ENCODE peak calls at places on chromosomes 16 and 17, in nine cellular contexts. E is HCT116; U is BJ; R is CD8-positive, alpha-beta T cell; F is CD8-positive, alpha-beta memory T cell; T is CD4-positive, alpha-beta T cell; H is trophoblast cell; S is effector memory CD4-positive, alpha-beta T cell; B is heart right ventricle. N is an unnamed sample. For H3K27me3, the result is how much of the 10 kb centered on the place peaks cover.

GRCh38 chr17:35849469-35850348 is 19.0 kb downstream of the HEATR9 start:
- DNase-seq in E (peak), U (peak), R (peak), F (peak), T (peak), H (peak), S (peak), B (peak), N (no peak)

GRCh38 chr17:57986841-57987581 is 1.0 kb downstream of the VEZF1 start:
- DNase-seq in E (no peak), U (no peak), R (no peak), F (no peak), T (peak), H (peak), S (peak), B (peak), N (peak)

GRCh38 chr17:57597531-57598453 is 147.3 kb downstream of the CCDC182 start:
- DNase-seq in E (peak), U (peak), R (no peak), F (no peak), T (no peak), H (peak), S (no peak), B (peak), N (no peak)

GRCh38 chr17:67671492-67671891 is 46.2 kb upstream of the NOL11 start:
- DNase-seq in E (no peak), U (no peak), R (no peak), F (no peak), T (no peak), H (no peak), S (no peak), B (no peak), N (no peak)

GRCh38 chr16:11992008-11992584 is 15.6 kb downstream of the SNX29 start:
- DNase-seq in E (no peak), U (no peak), R (no peak), F (no peak), T (no peak), H (no peak), S (no peak), B (no peak), N (no peak)

GRCh38 chr17:77231076-77231871 is 90.5 kb downstream of the SEC14L1 start:
- DNase-seq in E (no peak), U (no peak), R (no peak), F (no peak), T (no peak), H (no peak), S (no peak), B (no peak), N (no peak)

GRCh38 chr17:53765609-53766008 is 57.1 kb upstream of the KIF2B start:
- DNase-seq in E (no peak), U (no peak), R (no peak), F (no peak), T (no peak), H (no peak), S (no peak), B (no peak), N (no peak)

GRCh38 chr17:38721802-38722201 is 8.3 kb upstream of the CISD3 start:
- DNase-seq in E (no peak), U (no peak), R (no peak), F (no peak), T (no peak), H (no peak), S (no peak), B (no peak), N (no peak)

GRCh38 chr16:88385831-88386815 is 3.4 kb downstream of the ZNF469 start:
- DNase-seq in E (no peak), U (no peak), R (no peak), F (no peak), T (no peak), H (no peak), S (no peak), B (no peak), N (no peak)

GRCh38 chr17:17151962-17152361 is 54.2 kb downstream of the PLD6 start:
- DNase-seq in E (no peak), U (peak), R (no peak), F (no peak), T (no peak), H (no peak), S (no peak), B (peak), N (peak)

GRCh38 chr17:83091257-83092141 is 12.1 kb downstream of the METRNL start:
- DNase-seq in E (no peak), U (no peak), R (no peak), F (no peak), T (no peak), H (peak), S (no peak), B (no peak), N (no peak)

GRCh38 chr16:30786936-30787612 is at the start of gene ZNF629:
- DNase-seq in E (peak), U (no peak), R (no peak), F (no peak), T (no peak), H (no peak), S (no peak), B (peak), N (peak)

GRCh38 chr17:50047488-50048126 is 8.3 kb upstream of the ITGA3 start:
- DNase-seq in E (no peak), U (no peak), R (no peak), F (no peak), T (no peak), H (no peak), S (no peak), B (no peak), N (no peak)

GRCh38 chr17:8122923-8123694 is 797 bp downstream of the HES7 start:
- DNase-seq in E (no peak), U (no peak), R (no peak), F (peak), T (no peak), H (no peak), S (no peak), B (peak), N (no peak)

GRCh38 chr16:35631261-35631945 is 2172.0 kb downstream of the TP53TG3F start:
- DNase-seq in E (no peak), U (no peak), R (no peak), F (no peak), T (no peak), H (no peak), S (no peak), B (peak), N (no peak)

GRCh38 chr17:1936766-1937165 is 88.4 kb downstream of the RTN4RL1 start:
- DNase-seq in E (no peak), U (no peak), R (no peak), F (no peak), T (no peak), H (no peak), S (no peak), B (no peak), N (no peak)

GRCh38 chr17:1107777-1108559 is 71.8 kb downstream of the ABR start:
- DNase-seq in E (no peak), U (no peak), R (no peak), F (no peak), T (no peak), H (no peak), S (no peak), B (peak), N (no peak)

GRCh38 chr17:75872434-75873351 is 5.7 kb downstream of the TRIM47 start:
- DNase-seq in E (no peak), U (peak), R (peak), F (peak), T (peak), H (no peak), S (peak), B (peak), N (peak)

GRCh38 chr17:7133424-7133823 is 18.8 kb upstream of the ASGR2 start:
- DNase-seq in E (no peak), U (no peak), R (no peak), F (no peak), T (peak), H (no peak), S (no peak), B (peak), N (no peak)

GRCh38 chr16:66927918-66928649 is 2.7 kb upstream of the RRAD start:
- DNase-seq in E (no peak), U (no peak), R (no peak), F (no peak), T (no peak), H (peak), S (no peak), B (no peak), N (no peak)

GRCh38 chr16:66928702-66929388 is 3.5 kb upstream of the RRAD start:
- DNase-seq in E (no peak), U (no peak), R (no peak), F (peak), T (no peak), H (no peak), S (no peak), B (no peak), N (no peak)

GRCh38 chr16:66925322-66925840 is at the start of gene RRAD:
- DNase-seq in E (no peak), U (no peak), R (no peak), F (no peak), T (no peak), H (peak), S (no peak), B (peak), N (no peak)

GRCh38 chr16:66926171-66926570 is 836 bp upstream of the RRAD start:
- DNase-seq in E (no peak), U (no peak), R (no peak), F (no peak), T (no peak), H (no peak), S (no peak), B (peak), N (no peak)

GRCh38 chr16:66927012-66927436 is 1.7 kb upstream of the RRAD start:
- DNase-seq in E (no peak), U (peak), R (no peak), F (no peak), T (no peak), H (peak), S (no peak), B (peak), N (no peak)
- H3K27me3 ChIP-seq in E (under half), U (under half), R (under half), F (under half), T (under half), H (under half), S (under half), B (under half), N (under half)

GRCh38 chr16:3188675-3188924 is 596 bp downstream of the OR1F1 start:
- DNase-seq in E (no peak), U (no peak), R (no peak), F (no peak), T (no peak), H (no peak), S (no peak), B (no peak), N (no peak)
- H3K27me3 ChIP-seq in E (under half), U (under half), R (under half), F (half or more), T (half or more), H (under half), S (half or more), B (half or more), N (half or more)

DNA sequence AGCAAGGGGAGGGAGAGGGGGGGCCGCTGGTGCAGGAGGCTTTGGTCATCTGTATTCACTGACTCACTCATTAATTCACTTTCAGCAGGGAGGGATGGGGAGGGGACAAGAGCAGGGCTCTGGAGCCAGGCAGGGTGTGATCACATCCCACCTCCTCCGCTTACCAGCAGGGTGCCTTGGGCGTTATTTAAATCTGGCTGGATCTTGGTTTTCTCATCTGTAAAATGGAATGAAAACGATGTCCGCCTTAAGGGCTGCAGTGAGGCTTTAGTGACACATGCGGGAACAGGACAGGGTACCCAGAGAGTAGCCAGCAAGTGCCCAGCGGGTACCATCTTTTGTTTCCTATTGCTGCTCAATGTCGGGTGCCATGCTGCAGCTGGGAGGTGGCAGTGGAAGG is 161.0 kb downstream of the GSG1L start:
- DNase-seq in E (no peak), U (no peak), R (no peak), F (no peak), T (no peak), H (peak), S (no peak), B (no peak), N (no peak)
- H3K27me3 ChIP-seq in E (under half), U (under half), R (under half), F (under half), T (under half), H (under half), S (under half), B (under half), N (under half)

DNA sequence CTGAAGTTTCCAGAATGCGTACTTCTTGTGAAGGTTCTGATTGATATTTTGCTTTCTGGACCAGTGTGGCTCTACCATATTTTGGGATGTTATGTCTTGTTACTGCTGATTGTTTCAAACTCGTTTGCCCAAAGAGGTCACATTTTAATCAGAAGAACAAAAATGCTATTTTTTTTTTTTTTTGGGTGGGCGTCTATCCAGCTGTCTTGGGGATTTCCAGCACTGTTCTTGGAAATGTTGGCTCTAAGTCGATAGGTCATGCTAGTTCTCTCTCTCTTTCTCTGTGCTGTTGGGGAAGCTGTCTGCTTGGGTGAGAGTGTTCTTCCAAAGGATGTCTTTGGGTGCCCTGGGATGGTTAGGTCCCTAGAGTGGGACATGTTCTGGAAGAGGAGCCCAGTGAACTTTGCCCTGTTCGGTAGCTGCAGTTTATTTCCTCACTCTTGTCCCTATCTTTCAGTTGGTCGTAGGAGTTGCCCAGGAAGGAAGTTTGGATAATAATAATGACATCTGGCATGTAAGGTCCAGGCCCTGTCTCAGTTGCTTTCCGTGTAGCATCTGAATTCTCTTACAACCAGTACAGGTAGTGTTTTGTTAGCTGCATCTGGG is 2.9 kb downstream of the IRF8 start:
- DNase-seq in E (no peak), U (no peak), R (no peak), F (no peak), T (no peak), H (no peak), S (no peak), B (no peak), N (no peak)
- H3K27me3 ChIP-seq in E (under half), U (under half), R (under half), F (under half), T (under half), H (under half), S (under half), B (under half), N (half or more)

DNA sequence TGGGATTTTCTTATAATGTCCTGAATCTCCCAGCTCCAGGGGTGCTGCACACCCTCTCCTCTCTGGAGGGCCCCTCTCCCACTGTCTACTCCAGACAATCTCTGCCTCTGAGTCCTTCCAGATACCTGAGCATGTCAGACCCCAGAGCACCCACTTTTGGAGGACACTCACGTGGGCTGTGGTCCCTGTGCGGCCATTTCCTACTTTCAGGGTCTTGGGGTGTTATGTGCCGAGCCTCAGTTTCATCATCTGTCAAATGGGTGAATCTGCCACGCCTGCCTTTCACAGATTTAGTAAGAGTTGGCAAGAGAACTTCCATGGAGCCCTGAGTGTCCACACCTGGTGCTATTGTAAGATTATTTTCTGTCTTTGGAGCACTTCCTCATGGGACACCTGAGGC is 3.7 kb upstream of the FOXL1 start:
- DNase-seq in E (no peak), U (no peak), R (no peak), F (no peak), T (no peak), H (no peak), S (no peak), B (no peak), N (no peak)
- H3K27me3 ChIP-seq in E (under half), U (under half), R (under half), F (under half), T (half or more), H (half or more), S (under half), B (half or more), N (half or more)